ENCODE peak calls at places on chromosomes 12 and 14, in nine cellular contexts. Q, S, J, A, O, G, L, I and N are unnamed samples.

GRCh38 chr12:120598674-120599463 is 17.7 kb upstream of the POP5 start:
- DNase-seq in Q (no peak), S (no peak), J (peak; percentile 94), A (peak; percentile 36), O (no peak), G (peak; percentile 46), L (peak; percentile 34), I (no peak), N (no peak)

GRCh38 chr14:74611672-74612345 is at the start of gene LTBP2:
- DNase-seq in Q (peak; percentile 63), S (no peak), J (no peak), A (no peak), O (no peak), G (peak; percentile 71), L (no peak), I (no peak), N (no peak)

GRCh38 chr14:83706555-83706954 is 1823.4 kb upstream of the FLRT2 start:
- DNase-seq in Q (peak; percentile 6), S (no peak), J (peak; percentile 23), A (no peak), O (no peak), G (no peak), L (no peak), I (no peak), N (no peak)

GRCh38 chr14:51474854-51475253 is 176.9 kb upstream of the FRMD6 start:
- DNase-seq in Q (no peak), S (no peak), J (no peak), A (no peak), O (no peak), G (no peak), L (no peak), I (no peak), N (no peak)

GRCh38 chr12:6377667-6377994 is 2.3 kb upstream of the SCNN1A start:
- DNase-seq in Q (no peak), S (no peak), J (peak; percentile 95), A (no peak), O (no peak), G (no peak), L (no peak), I (no peak), N (no peak)

GRCh38 chr14:96627386-96627785 is 125.2 kb downstream of the PAPOLA start:
- DNase-seq in Q (no peak), S (no peak), J (no peak), A (no peak), O (no peak), G (no peak), L (no peak), I (peak; percentile 5), N (no peak)

GRCh38 chr12:90630006-90630405 is 325.0 kb downstream of the CCER1 start:
- DNase-seq in Q (peak; percentile 2), S (no peak), J (no peak), A (no peak), O (no peak), G (no peak), L (no peak), I (no peak), N (no peak)

GRCh38 chr12:122602456-122602855 is 75.4 kb downstream of the KNTC1 start:
- DNase-seq in Q (no peak), S (no peak), J (no peak), A (no peak), O (no peak), G (no peak), L (no peak), I (no peak), N (no peak)

GRCh38 chr12:80230068-80230467 is 130.7 kb downstream of the OTOGL start:
- DNase-seq in Q (peak; percentile 81), S (no peak), J (peak; percentile 14), A (peak; percentile 7), O (no peak), G (no peak), L (no peak), I (no peak), N (no peak)

GRCh38 chr14:91872011-91872476 is 4.7 kb upstream of the TC2N start:
- DNase-seq in Q (no peak), S (no peak), J (peak; percentile 63), A (no peak), O (no peak), G (peak; percentile 69), L (no peak), I (peak; percentile 56), N (no peak)